ENCODE peak calls at places on chromosomes 4 and X, in seven cellular contexts. X, G, E, W, K, N and R are unnamed samples.

GRCh38 chr4:24765331-24765990 is 29.9 kb upstream of the SOD3 start:
- DNase-seq in X (no peak), G (no peak), E (peak; percentile 77), W (no peak), K (no peak), N (no peak), R (no peak)

GRCh38 chrX:106177106-106177981 is 9.2 kb downstream of the PWWP3B start:
- DNase-seq in X (no peak), G (no peak), E (peak; percentile 75), W (no peak), K (peak; percentile 21), N (peak; percentile 17), R (no peak)

GRCh38 chr4:72909461-72909860 is 160.1 kb downstream of the COX18 start:
- DNase-seq in X (peak; percentile 18), G (no peak), E (no peak), W (no peak), K (no peak), N (peak; percentile 16), R (no peak)

GRCh38 chrX:110667706-110668105 is 127.9 kb downstream of the CHRDL1 start:
- DNase-seq in X (no peak), G (no peak), E (no peak), W (no peak), K (no peak), N (peak; percentile 0), R (no peak)

GRCh38 chrX:48715876-48716502 is 19.5 kb downstream of the SUV39H1 start:
- DNase-seq in X (no peak), G (no peak), E (peak; percentile 5), W (no peak), K (no peak), N (no peak), R (no peak)

GRCh38 chrX:118883994-118884393 is 60.4 kb downstream of the ZCCHC12 start:
- DNase-seq in X (no peak), G (no peak), E (no peak), W (no peak), K (no peak), N (no peak), R (no peak)

GRCh38 chr4:115159141-115159540 is 45.7 kb upstream of the NDST4 start:
- DNase-seq in X (no peak), G (no peak), E (peak; percentile 77), W (no peak), K (no peak), N (no peak), R (no peak)

GRCh38 chr4:63315651-63316050 is 1093.6 kb downstream of the TECRL start:
- DNase-seq in X (no peak), G (no peak), E (no peak), W (no peak), K (no peak), N (peak; percentile 71), R (no peak)

GRCh38 chr4:140595065-140595464 is 26.3 kb upstream of the UCP1 start:
- DNase-seq in X (peak; percentile 29), G (peak; percentile 58), E (peak; percentile 34), W (no peak), K (no peak), N (peak; percentile 80), R (no peak)

GRCh38 chr4:125382995-125383394 is 68.2 kb downstream of the FAT4 start:
- DNase-seq in X (no peak), G (no peak), E (no peak), W (no peak), K (no peak), N (no peak), R (no peak)

GRCh38 chr4:184355111-184355604 is 119.2 kb downstream of the IRF2 start:
- DNase-seq in X (no peak), G (peak; percentile 53), E (peak; percentile 97), W (peak; percentile 41), K (peak; percentile 55), N (peak; percentile 71), R (peak; percentile 46)

GRCh38 chrX:49915352-49916222 is 6.8 kb upstream of the CLCN5 start:
- DNase-seq in X (peak; percentile 47), G (peak; percentile 49), E (peak; percentile 75), W (peak; percentile 54), K (peak; percentile 48), N (peak; percentile 61), R (no peak)

GRCh38 chr4:1460967-1461868 is 55.0 kb upstream of the NKX1-1 start:
- DNase-seq in X (peak; percentile 9), G (no peak), E (no peak), W (no peak), K (no peak), N (no peak), R (no peak)
- TF ChIP-seq CTCF in X (no peak), G (no peak), E (no peak), W (no peak), K (no peak), N (no peak), R (no peak)

GRCh38 chr4:40056722-40057539 is at the start of gene N4BP2:
- DNase-seq in X (peak; percentile 92), G (peak; percentile 81), E (peak; percentile 90), W (peak; percentile 89), K (peak; percentile 81), N (peak; percentile 80), R (peak; percentile 41)
- TF ChIP-seq CTCF in X (peak; percentile 92), G (peak; percentile 48), E (peak; percentile 50), W (peak; percentile 96), K (peak; percentile 41), N (peak; percentile 44), R (no peak)

GRCh38 chr4:186948361-186949291 is 225.0 kb upstream of the FAT1 start:
- DNase-seq in X (no peak), G (no peak), E (peak; percentile 28), W (no peak), K (no peak), N (no peak), R (no peak)
- TF ChIP-seq CTCF in X (no peak), G (no peak), E (peak; percentile 50), W (no peak), K (no peak), N (peak; percentile 18), R (no peak)

GRCh38 chr4:145703850-145704528 is 24.0 kb downstream of the C4orf51 start:
- DNase-seq in X (no peak), G (no peak), E (no peak), W (no peak), K (no peak), N (peak; percentile 86), R (no peak)
- TF ChIP-seq CTCF in X (no peak), G (no peak), E (no peak), W (no peak), K (no peak), N (no peak), R (no peak)

GRCh38 chr4:150828159-150828558 is 186.9 kb downstream of the LRBA start:
- DNase-seq in X (no peak), G (peak; percentile 19), E (no peak), W (peak; percentile 42), K (no peak), N (no peak), R (no peak)
- TF ChIP-seq CTCF in X (no peak), G (no peak), E (no peak), W (peak; percentile 43), K (no peak), N (no peak), R (no peak)

DNA sequence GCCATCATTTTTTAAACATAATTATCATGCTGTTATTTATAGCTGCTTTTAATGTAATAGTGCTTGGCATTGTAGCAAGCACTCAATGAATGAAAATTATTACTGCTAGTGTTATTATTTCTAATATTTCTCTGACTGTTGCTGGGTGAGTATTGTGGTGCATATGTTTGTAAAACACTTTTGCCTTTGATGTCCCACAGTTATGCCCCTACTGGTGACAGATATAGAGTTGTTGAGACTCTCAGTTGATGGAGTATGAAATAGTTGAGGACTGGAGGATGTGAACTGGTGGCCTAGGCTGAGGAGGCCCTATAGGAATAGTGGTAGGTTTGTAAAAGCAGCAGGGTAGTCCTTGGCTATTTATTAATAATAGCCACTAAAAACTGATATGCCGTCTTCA is 9.6 kb downstream of the INTS6L start:
- DNase-seq in X (no peak), G (no peak), E (no peak), W (no peak), K (no peak), N (no peak), R (no peak)
- TF ChIP-seq CTCF in X (no peak), G (no peak), E (no peak), W (no peak), K (no peak), N (no peak), R (no peak)

DNA sequence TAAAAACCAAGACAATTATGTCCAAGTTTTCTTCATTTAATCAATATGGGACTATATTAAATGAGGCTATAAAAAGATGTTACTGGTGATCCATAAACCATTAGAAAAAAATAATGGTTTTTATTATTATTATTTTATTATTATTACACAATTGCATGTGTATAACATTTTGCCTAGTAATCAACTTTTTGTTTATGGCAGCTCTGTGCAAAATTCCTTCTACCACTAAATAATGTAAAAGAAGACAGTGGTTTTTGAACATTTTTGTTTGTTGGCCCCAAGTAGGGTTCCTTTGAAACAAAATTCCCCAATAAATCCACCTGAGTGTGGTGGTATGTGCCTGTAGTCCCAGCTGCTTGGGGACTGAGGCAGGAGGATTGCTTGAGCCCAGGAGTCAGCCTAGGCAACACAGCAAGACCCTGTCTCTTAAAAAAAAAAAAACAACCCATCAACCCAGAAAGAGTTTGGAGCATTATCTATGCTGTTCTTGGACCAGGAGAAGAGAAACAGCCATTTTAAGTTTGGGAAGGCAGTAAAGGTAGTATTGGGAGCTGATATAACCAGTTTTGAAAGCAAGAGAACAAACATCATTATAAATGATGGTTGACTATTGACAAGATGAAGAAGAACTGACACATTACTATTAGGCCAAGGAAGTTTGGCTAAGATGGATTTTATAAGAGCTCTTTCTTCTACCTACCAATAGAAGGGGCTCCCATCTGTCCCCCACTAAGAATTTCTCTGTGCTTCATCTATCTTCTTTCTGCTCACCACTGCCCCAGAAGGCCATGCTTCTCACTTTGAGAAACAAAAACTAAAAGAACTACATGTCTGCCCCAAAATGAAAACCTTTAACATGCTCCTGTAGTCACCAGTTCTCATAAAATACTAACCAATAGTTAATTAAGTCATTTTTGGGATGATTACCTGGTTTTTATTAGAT is 2.2 kb downstream of the TMEM156 start:
- DNase-seq in X (no peak), G (no peak), E (no peak), W (no peak), K (no peak), N (no peak), R (no peak)
- TF ChIP-seq CTCF in X (no peak), G (no peak), E (no peak), W (peak; percentile 19), K (no peak), N (no peak), R (no peak)

DNA sequence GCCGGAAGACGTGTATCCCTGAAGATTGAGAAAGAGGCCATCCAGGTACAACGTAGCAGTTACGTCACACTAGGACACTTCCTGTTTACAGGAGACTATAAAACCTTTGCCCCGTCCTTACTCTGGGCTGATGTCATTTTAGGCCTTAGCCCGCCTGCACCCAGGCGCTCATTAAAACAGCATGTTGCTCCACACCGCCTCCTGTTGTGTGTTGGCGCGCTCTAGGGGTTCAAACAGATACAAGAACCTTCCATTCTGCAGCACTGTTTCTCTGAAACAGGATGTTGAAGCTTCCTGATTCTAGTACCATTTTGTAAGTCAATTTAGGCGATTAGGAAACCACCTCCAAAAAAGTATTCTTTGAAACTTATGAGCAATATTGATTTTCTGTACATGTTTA is 722.1 kb downstream of the PCDH7 start:
- DNase-seq in X (no peak), G (no peak), E (no peak), W (no peak), K (no peak), N (no peak), R (no peak)
- TF ChIP-seq CTCF in X (no peak), G (no peak), E (no peak), W (peak; percentile 3), K (no peak), N (no peak), R (no peak)

GRCh38 chr4:55613621-55614020 is 21.6 kb upstream of the PDCL2 start:
- DNase-seq in X (no peak), G (no peak), E (no peak), W (no peak), K (no peak), N (no peak), R (no peak)
- TF ChIP-seq CTCF in X (no peak), G (no peak), E (no peak), W (no peak), K (no peak), N (no peak), R (no peak)